ENCODE peak calls at places on chromosomes 3 and 15, in six cellular contexts. Q is lower lobe of right lung, F is AG10803, L is left lung, E is heart left ventricle, B is IMR-90. N is an unnamed sample.

GRCh38 chr3:1183320-1184048 is 90.7 kb downstream of the CNTN6 start:
- DNase-seq in Q (no peak), F (peak), L (no peak), E (no peak), B (peak), N (no peak)

GRCh38 chr3:39165518-39165917 is 12.1 kb upstream of the CSRNP1 start:
- DNase-seq in Q (no peak), F (no peak), L (no peak), E (no peak), B (no peak), N (no peak)

GRCh38 chr3:112811150-112811884 is 35.3 kb downstream of the CD200R1L start:
- DNase-seq in Q (no peak), F (peak), L (no peak), E (peak), B (peak), N (no peak)

GRCh38 chr15:39213385-39213840 is 367.5 kb upstream of the THBS1 start:
- DNase-seq in Q (peak), F (peak), L (peak), E (peak), B (peak), N (no peak)

GRCh38 chr3:102017784-102018183 is 168.5 kb downstream of the NFKBIZ start:
- DNase-seq in Q (no peak), F (no peak), L (no peak), E (no peak), B (no peak), N (no peak)

GRCh38 chr3:154050766-154051165 is 70.4 kb upstream of the ARHGEF26 start:
- DNase-seq in Q (no peak), F (peak), L (no peak), E (no peak), B (no peak), N (no peak)

GRCh38 chr15:94324117-94324826 is 92.9 kb downstream of the MCTP2 start:
- DNase-seq in Q (no peak), F (peak), L (peak), E (no peak), B (peak), N (no peak)

GRCh38 chr15:77030042-77030927 is 35.4 kb downstream of the PSTPIP1 start:
- DNase-seq in Q (peak), F (no peak), L (peak), E (peak), B (no peak), N (peak)

GRCh38 chr3:161117646-161118045 is 12.5 kb upstream of the B3GALNT1 start:
- DNase-seq in Q (no peak), F (no peak), L (no peak), E (no peak), B (no peak), N (no peak)

GRCh38 chr15:85047271-85047948 is 65.8 kb downstream of the PDE8A start:
- DNase-seq in Q (no peak), F (peak), L (peak), E (peak), B (peak), N (no peak)

GRCh38 chr3:48215876-48216275 is 7.4 kb upstream of the CAMP start:
- DNase-seq in Q (no peak), F (no peak), L (peak), E (peak), B (no peak), N (peak)

GRCh38 chr15:56886450-56886856 is 32.0 kb upstream of the TCF12 start:
- DNase-seq in Q (no peak), F (no peak), L (no peak), E (no peak), B (peak), N (no peak)

GRCh38 chr3:25856902-25857518 is 67.1 kb downstream of the OXSM start:
- DNase-seq in Q (no peak), F (peak), L (no peak), E (no peak), B (peak), N (no peak)

GRCh38 chr3:10505050-10505790 is at the start of gene ATP2B2:
- DNase-seq in Q (no peak), F (no peak), L (no peak), E (no peak), B (no peak), N (no peak)

GRCh38 chr15:40259021-40259420 is 20.2 kb downstream of the PAK6 start:
- DNase-seq in Q (no peak), F (no peak), L (no peak), E (no peak), B (no peak), N (no peak)

GRCh38 chr3:46970391-46971091 is 6.0 kb downstream of the CCDC12 start:
- DNase-seq in Q (no peak), F (peak), L (no peak), E (peak), B (no peak), N (no peak)

GRCh38 chr15:50783895-50784294 is 18.4 kb upstream of the SPPL2A start:
- DNase-seq in Q (no peak), F (no peak), L (no peak), E (no peak), B (no peak), N (no peak)

GRCh38 chr3:159548675-159549335 is 439.8 kb upstream of the IL12A start:
- DNase-seq in Q (no peak), F (no peak), L (no peak), E (no peak), B (peak), N (no peak)

GRCh38 chr3:55207744-55208143 is 279.4 kb downstream of the WNT5A start:
- DNase-seq in Q (no peak), F (no peak), L (no peak), E (no peak), B (no peak), N (no peak)

GRCh38 chr3:66498718-66499611 is 1.9 kb downstream of the LRIG1 start:
- DNase-seq in Q (no peak), F (no peak), L (no peak), E (peak), B (peak), N (peak)

GRCh38 chr15:85694086-85694485 is 100.6 kb downstream of the KLHL25 start:
- DNase-seq in Q (no peak), F (no peak), L (no peak), E (no peak), B (no peak), N (no peak)

GRCh38 chr3:47780727-47781325 is 867 bp downstream of the SMARCC1 start:
- DNase-seq in Q (no peak), F (no peak), L (peak), E (no peak), B (peak), N (no peak)

GRCh38 chr15:71648095-71648494 is 162.3 kb upstream of the NR2E3 start:
- DNase-seq in Q (no peak), F (no peak), L (no peak), E (no peak), B (no peak), N (no peak)

GRCh38 chr3:128603313-128603712 is 47.3 kb downstream of the RPN1 start:
- DNase-seq in Q (no peak), F (no peak), L (no peak), E (no peak), B (no peak), N (no peak)

GRCh38 chr15:81254277-81255265 is 57.9 kb downstream of the IL16 start:
- DNase-seq in Q (no peak), F (peak), L (no peak), E (no peak), B (peak), N (no peak)

GRCh38 chr3:156981005-156981404 is 154.9 kb downstream of the LEKR1 start:
- DNase-seq in Q (no peak), F (peak), L (no peak), E (no peak), B (no peak), N (no peak)

GRCh38 chr3:46932455-46933225 is 43.9 kb downstream of the CCDC12 start:
- DNase-seq in Q (peak), F (no peak), L (peak), E (no peak), B (no peak), N (no peak)

GRCh38 chr3:38479431-38480092 is 16.6 kb upstream of the EXOG start:
- DNase-seq in Q (peak), F (peak), L (peak), E (peak), B (peak), N (peak)

GRCh38 chr3:21436846-21437245 is 314.2 kb downstream of the ZNF385D start:
- DNase-seq in Q (no peak), F (no peak), L (no peak), E (no peak), B (no peak), N (no peak)

GRCh38 chr3:181567446-181568075 is 144.2 kb upstream of the SOX2 start:
- DNase-seq in Q (no peak), F (no peak), L (no peak), E (no peak), B (no peak), N (no peak)

GRCh38 chr15:44584162-44584749 is 47.3 kb downstream of the EIF3J start:
- DNase-seq in Q (peak), F (peak), L (peak), E (peak), B (no peak), N (no peak)

GRCh38 chr3:191499307-191500125 is 38.6 kb downstream of the PYDC2 start:
- DNase-seq in Q (no peak), F (peak), L (no peak), E (peak), B (peak), N (no peak)

DNA sequence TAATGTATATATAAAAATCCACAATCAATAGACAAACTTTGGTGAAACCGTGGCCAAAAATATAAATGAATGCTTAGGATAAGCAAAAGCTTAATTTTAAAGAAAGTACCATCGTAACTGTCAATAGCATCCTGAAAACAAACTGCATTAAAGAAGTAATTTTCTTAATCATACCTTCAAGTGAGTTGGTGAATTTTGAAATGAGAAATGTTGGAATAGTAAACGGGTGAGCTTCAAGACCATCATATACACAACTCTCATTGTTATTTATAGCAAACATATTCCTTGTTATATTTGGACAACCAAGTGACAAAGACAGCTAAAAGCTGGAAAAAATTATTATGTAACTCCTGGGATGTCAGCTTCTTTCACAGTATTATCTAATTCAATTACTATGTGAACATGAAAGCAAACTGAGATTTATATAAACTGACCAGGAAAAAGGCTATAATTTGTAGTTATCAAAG is 3.7 kb downstream of the DAZL start:
- DNase-seq in Q (no peak), F (no peak), L (no peak), E (no peak), B (no peak), N (no peak)
- H3K4me3 ChIP-seq in Q (no peak), F (no peak), L (no peak), E (no peak), B (no peak), N (no peak)

GRCh38 chr3:177441813-177442646 is 244.7 kb upstream of the TBL1XR1 start:
- DNase-seq in Q (no peak), F (peak), L (no peak), E (no peak), B (no peak), N (no peak)
- H3K4me3 ChIP-seq in Q (no peak), F (peak), L (no peak), E (no peak), B (no peak), N (no peak)

GRCh38 chr3:13016083-13016725 is 57.0 kb downstream of the IQSEC1 start:
- DNase-seq in Q (peak), F (no peak), L (peak), E (peak), B (no peak), N (peak)
- H3K4me3 ChIP-seq in Q (peak), F (no peak), L (peak), E (no peak), B (no peak), N (peak)

GRCh38 chr15:75637245-75638009 is 2.6 kb downstream of the IMP3 start:
- DNase-seq in Q (no peak), F (no peak), L (no peak), E (no peak), B (no peak), N (no peak)
- H3K4me3 ChIP-seq in Q (peak), F (peak), L (peak), E (no peak), B (no peak), N (no peak)

GRCh38 chr3:89326997-89327396 is 219.6 kb downstream of the EPHA3 start:
- DNase-seq in Q (no peak), F (no peak), L (no peak), E (no peak), B (no peak), N (no peak)

GRCh38 chr3:89335693-89336092 is 228.3 kb downstream of the EPHA3 start:
- DNase-seq in Q (no peak), F (no peak), L (no peak), E (no peak), B (no peak), N (no peak)

GRCh38 chr3:89332311-89333159 is 225.1 kb downstream of the EPHA3 start:
- DNase-seq in Q (no peak), F (no peak), L (no peak), E (no peak), B (no peak), N (no peak)
- H3K4me3 ChIP-seq in Q (no peak), F (no peak), L (no peak), E (no peak), B (no peak), N (no peak)